ENCODE peak calls at places on chromosome 15, in six cellular contexts. D is upper lobe of left lung, A is ovary, U is NB4, J is suprapubic skin, F is heart left ventricle. Y is an unnamed sample.

GRCh38 chr15:98699591-98700424 is 51.5 kb downstream of the IGF1R start:
- DNase-seq in D (no peak), A (no peak), U (no peak), J (no peak), F (no peak), Y (no peak)

GRCh38 chr15:29018406-29018805 is 132.6 kb downstream of the APBA2 start:
- DNase-seq in D (no peak), A (no peak), U (no peak), J (no peak), F (no peak), Y (no peak)

GRCh38 chr15:50873935-50874353 is 34.5 kb upstream of the AP4E1 start:
- DNase-seq in D (no peak), A (no peak), U (peak; percentile 82), J (no peak), F (no peak), Y (no peak)

GRCh38 chr15:68408526-68408925 is 23.4 kb downstream of the ITGA11 start:
- DNase-seq in D (no peak), A (peak; percentile 4), U (no peak), J (peak; percentile 30), F (peak; percentile 5), Y (peak; percentile 52)

GRCh38 chr15:32923176-32923575 is 205.4 kb downstream of the GREM1 start:
- DNase-seq in D (no peak), A (no peak), U (no peak), J (no peak), F (no peak), Y (no peak)

GRCh38 chr15:96296264-96296663 is 34.2 kb upstream of the NR2F2 start:
- DNase-seq in D (no peak), A (no peak), U (no peak), J (no peak), F (no peak), Y (no peak)

GRCh38 chr15:55008397-55008796 is 188.3 kb downstream of the RSL24D1 start:
- DNase-seq in D (no peak), A (no peak), U (no peak), J (no peak), F (no peak), Y (no peak)

GRCh38 chr15:67125589-67126502 is 60.4 kb downstream of the SMAD3 start:
- DNase-seq in D (no peak), A (peak; percentile 87), U (peak; percentile 88), J (peak; percentile 88), F (peak; percentile 87), Y (peak; percentile 86)

GRCh38 chr15:98730860-98731711 is 82.7 kb downstream of the IGF1R start:
- DNase-seq in D (no peak), A (no peak), U (no peak), J (no peak), F (no peak), Y (no peak)

GRCh38 chr15:39597336-39597735 is 16.5 kb downstream of the THBS1 start:
- DNase-seq in D (no peak), A (no peak), U (no peak), J (no peak), F (no peak), Y (no peak)

DNA sequence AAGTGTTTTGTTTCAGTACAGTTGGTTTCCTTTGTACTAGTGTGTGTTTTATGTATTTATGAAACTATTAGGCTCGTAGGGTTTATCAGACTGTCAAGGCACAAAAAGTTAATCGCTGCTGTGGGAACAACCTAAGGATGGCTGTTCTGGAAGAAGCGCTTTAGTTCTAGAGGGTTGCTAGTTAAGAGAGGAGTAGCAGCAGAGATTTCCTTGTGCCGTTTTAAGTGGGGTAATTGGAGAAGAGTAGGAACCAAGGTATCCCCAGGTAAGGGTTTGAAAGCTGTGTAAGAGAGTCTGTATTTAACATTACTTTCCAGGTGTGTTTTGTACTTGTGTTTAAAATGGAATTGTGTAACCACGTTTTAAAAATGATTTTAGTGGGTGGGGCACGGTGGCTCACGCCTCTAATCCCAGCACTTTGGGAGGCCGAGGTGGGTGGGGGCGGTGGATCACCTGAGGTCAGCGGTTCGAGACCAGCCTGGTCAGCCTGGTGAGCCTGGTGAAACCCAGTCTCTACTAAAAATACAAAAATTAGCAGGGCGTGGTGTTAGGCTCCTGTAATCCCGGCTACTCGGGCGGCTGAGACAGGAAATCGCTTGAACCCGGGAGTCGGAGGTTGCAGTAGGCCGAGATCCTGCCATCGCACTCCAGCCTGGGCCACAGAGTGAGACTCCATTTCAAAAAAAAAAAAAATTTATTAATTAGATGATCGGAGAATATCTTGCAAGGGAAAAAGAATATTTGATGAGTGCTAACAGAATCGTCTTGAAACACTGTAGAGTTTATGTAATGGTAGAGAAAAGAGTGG is 2.6 kb downstream of the MORF4L1 start:
- DNase-seq in D (peak; percentile 53), A (no peak), U (no peak), J (no peak), F (no peak), Y (no peak)
- H3K4me3 ChIP-seq in D (peak overlapping the region; percentile 73), A (peak overlapping the region; percentile 100), U (peak overlapping the region; percentile 98), J (peak overlapping the region; percentile 77), F (peak overlapping the region; percentile 0), Y (no peak overlapping the region)

GRCh38 chr15:92801412-92801773 is 98.7 kb upstream of the CHD2 start:
- DNase-seq in D (no peak), A (no peak), U (no peak), J (no peak), F (peak; percentile 59), Y (no peak)

GRCh38 chr15:92801774-92802464 is 98.2 kb upstream of the CHD2 start:
- DNase-seq in D (no peak), A (peak; percentile 66), U (peak; percentile 83), J (no peak), F (peak; percentile 60), Y (peak; percentile 94)

GRCh38 chr15:92803536-92803851 is 96.6 kb upstream of the CHD2 start:
- DNase-seq in D (no peak), A (no peak), U (no peak), J (no peak), F (no peak), Y (no peak)

GRCh38 chr15:92805080-92805708 is 94.9 kb upstream of the CHD2 start:
- DNase-seq in D (no peak), A (no peak), U (no peak), J (no peak), F (no peak), Y (no peak)

GRCh38 chr15:92803852-92804609 is 96.1 kb upstream of the CHD2 start:
- DNase-seq in D (no peak), A (peak; percentile 80), U (peak; percentile 100), J (peak; percentile 93), F (peak; percentile 84), Y (peak; percentile 95)
- TF ChIP-seq POLR2A in D (no peak), A (no peak), U (peak; percentile 33), J (no peak), F (peak; percentile 23), Y (no peak)

GRCh38 chr15:56930663-56931313 is 12.3 kb downstream of the TCF12 start:
- DNase-seq in D (no peak), A (no peak), U (no peak), J (no peak), F (no peak), Y (no peak)
- H3K4me3 ChIP-seq in D (no peak overlapping the region), A (no peak overlapping the region), U (no peak overlapping the region), J (no peak overlapping the region), F (no peak overlapping the region), Y (no peak overlapping the region)

GRCh38 chr15:70892002-70892911 is at the start of the genes LRRC49 and THAP10:
- DNase-seq in D (peak; percentile 89), A (peak; percentile 90), U (peak; percentile 90), J (peak; percentile 89), F (peak; percentile 93), Y (peak; percentile 96)
- TF ChIP-seq POLR2A in D (no peak), A (peak; percentile 40), U (no peak), J (no peak), F (no peak), Y (no peak)